ENCODE peak calls at places on chromosome 22, in nine cellular contexts. M is HuH-7; L is SJSA1; O is aorta; Y is activated T-helper 9 cell treated with anti-CD3 and anti-CD28 coated beads, Interleukin-2, amount 50 U/mL, for 16 hours; C is upper lobe of right lung; T is HEK293T; Q is SW 1271; P is Ammon's horn. A is an unnamed sample.

GRCh38 chr22:47783433-47784366 is 1021.2 kb downstream of the TBC1D22A start:
- DNase-seq in M (no peak), L (no peak), O (no peak), Y (no peak), C (no peak), T (no peak), Q (no peak), P (no peak), A (no peak)

GRCh38 chr22:49968313-49968830 is 7.8 kb downstream of the PIM3 start:
- DNase-seq in M (no peak), L (no peak), O (peak; percentile 54), Y (no peak), C (peak; percentile 69), T (no peak), Q (no peak), P (peak; percentile 10), A (peak; percentile 45)

GRCh38 chr22:37904572-37905533 is 1.2 kb upstream of the MICALL1 start:
- DNase-seq in M (no peak), L (peak; percentile 95), O (peak; percentile 83), Y (no peak), C (no peak), T (peak; percentile 66), Q (no peak), P (peak; percentile 70), A (peak; percentile 34)

GRCh38 chr22:46388647-46389046 is 53.1 kb downstream of the TRMU start:
- DNase-seq in M (no peak), L (no peak), O (no peak), Y (no peak), C (no peak), T (no peak), Q (no peak), P (no peak), A (no peak)

GRCh38 chr22:33807465-33807864 is 112.8 kb downstream of the LARGE1 start:
- DNase-seq in M (no peak), L (no peak), O (no peak), Y (no peak), C (no peak), T (no peak), Q (no peak), P (no peak), A (no peak)

GRCh38 chr22:47850644-47851151 is 1088.2 kb downstream of the TBC1D22A start:
- DNase-seq in M (no peak), L (no peak), O (no peak), Y (no peak), C (no peak), T (no peak), Q (no peak), P (no peak), A (no peak)

GRCh38 chr22:37282385-37282677 is at the start of gene CYTH4:
- DNase-seq in M (no peak), L (no peak), O (peak; percentile 91), Y (peak; percentile 71), C (peak; percentile 89), T (no peak), Q (no peak), P (peak; percentile 58), A (no peak)

GRCh38 chr22:28837640-28838039 is 37.3 kb upstream of the XBP1 start:
- DNase-seq in M (no peak), L (no peak), O (no peak), Y (no peak), C (no peak), T (no peak), Q (no peak), P (no peak), A (no peak)

GRCh38 chr22:39144101-39144815 is 8.2 kb downstream of the CBX7 start:
- DNase-seq in M (no peak), L (peak; percentile 68), O (peak; percentile 56), Y (peak; percentile 47), C (no peak), T (no peak), Q (no peak), P (peak; percentile 29), A (no peak)

GRCh38 chr22:30430933-30431332 is 5.4 kb downstream of the MTFP1 start:
- DNase-seq in M (no peak), L (no peak), O (no peak), Y (no peak), C (no peak), T (no peak), Q (no peak), P (no peak), A (no peak)

GRCh38 chr22:20324139-20324516 is 4.3 kb upstream of the DGCR6L start:
- DNase-seq in M (no peak), L (no peak), O (no peak), Y (no peak), C (no peak), T (no peak), Q (no peak), P (no peak), A (no peak)

GRCh38 chr22:49203091-49203862 is 624.4 kb downstream of the BRD1 start:
- DNase-seq in M (no peak), L (no peak), O (no peak), Y (no peak), C (peak; percentile 53), T (no peak), Q (no peak), P (no peak), A (peak; percentile 0)

A was measured in gastrocnemius medialis.